ENCODE peak calls at places on chromosomes 2 and 18, in seven cellular contexts. U, M, Y, X, C, E and J are unnamed samples.
A peak's percentile ranks its signal among the peaks of the same experiment; 100 is the strongest.

GRCh38 chr2:230525682-230526081 is 109.7 kb downstream of the SP100 start:
- DNase-seq in U (no peak), M (no peak), Y (no peak), X (no peak), C (peak; percentile 5), E (no peak), J (no peak)

GRCh38 chr2:239813261-239814135 is 211.6 kb downstream of the NDUFA10 start:
- DNase-seq in U (no peak), M (no peak), Y (no peak), X (no peak), C (no peak), E (no peak), J (no peak)

GRCh38 chr2:195496991-195497390 is 160.0 kb upstream of the SLC39A10 start:
- DNase-seq in U (no peak), M (no peak), Y (no peak), X (no peak), C (no peak), E (no peak), J (no peak)

GRCh38 chr2:100063459-100063953 is 78.9 kb downstream of the AFF3 start:
- DNase-seq in U (no peak), M (no peak), Y (no peak), X (no peak), C (no peak), E (no peak), J (no peak)

GRCh38 chr18:62030091-62030985 is 137.5 kb upstream of the RNF152 start:
- DNase-seq in U (no peak), M (no peak), Y (no peak), X (no peak), C (no peak), E (no peak), J (no peak)

GRCh38 chr2:48946444-48947048 is 191.0 kb upstream of the LHCGR start:
- DNase-seq in U (no peak), M (peak; percentile 61), Y (peak; percentile 47), X (no peak), C (peak; percentile 63), E (peak; percentile 37), J (no peak)

GRCh38 chr2:25165992-25166618 is 2.3 kb downstream of the POMC start:
- DNase-seq in U (peak; percentile 37), M (peak; percentile 30), Y (peak; percentile 67), X (peak; percentile 32), C (peak; percentile 79), E (no peak), J (no peak)

GRCh38 chr2:64396551-64396950 is 57.4 kb upstream of the LGALSL start:
- DNase-seq in U (no peak), M (no peak), Y (no peak), X (no peak), C (no peak), E (no peak), J (no peak)

GRCh38 chr2:231489990-231490389 is 25.7 kb upstream of the NCL start:
- DNase-seq in U (peak; percentile 7), M (no peak), Y (no peak), X (peak; percentile 40), C (no peak), E (no peak), J (no peak)

GRCh38 chr2:105510761-105511669 is 112.2 kb upstream of the FHL2 start:
- DNase-seq in U (no peak), M (no peak), Y (peak; percentile 24), X (no peak), C (peak; percentile 4), E (peak; percentile 72), J (no peak)

GRCh38 chr2:233387667-233388528 is 33.6 kb downstream of the DGKD start:
- DNase-seq in U (no peak), M (no peak), Y (no peak), X (no peak), C (no peak), E (peak; percentile 85), J (no peak)

GRCh38 chr2:158482594-158482993 is 25.8 kb downstream of the PKP4 start:
- DNase-seq in U (no peak), M (no peak), Y (peak; percentile 28), X (no peak), C (no peak), E (no peak), J (no peak)

GRCh38 chr18:21997207-21998143 is 171.9 kb upstream of the GATA6 start:
- DNase-seq in U (no peak), M (peak; percentile 76), Y (peak; percentile 30), X (no peak), C (peak; percentile 49), E (peak; percentile 26), J (no peak)

GRCh38 chr2:85309699-85310321 is 18.0 kb downstream of the TGOLN2 start:
- DNase-seq in U (no peak), M (no peak), Y (no peak), X (no peak), C (no peak), E (no peak), J (no peak)

GRCh38 chr2:98445708-98446577 is 1.3 kb downstream of the INPP4A start:
- DNase-seq in U (no peak), M (peak; percentile 40), Y (peak; percentile 42), X (no peak), C (peak; percentile 18), E (no peak), J (peak; percentile 47)

GRCh38 chr2:201452058-201452736 is 657 bp downstream of the STRADB start:
- DNase-seq in U (peak; percentile 7), M (peak; percentile 62), Y (no peak), X (no peak), C (no peak), E (peak; percentile 47), J (no peak)

GRCh38 chr2:178677599-178677998 is 129.6 kb downstream of the TTN start:
- DNase-seq in U (no peak), M (no peak), Y (no peak), X (no peak), C (no peak), E (no peak), J (no peak)

GRCh38 chr2:120385355-120386127 is 39.6 kb downstream of the INHBB start:
- DNase-seq in U (no peak), M (no peak), Y (no peak), X (no peak), C (no peak), E (no peak), J (no peak)

GRCh38 chr2:109266511-109266910 is 137.5 kb downstream of the SH3RF3 start:
- DNase-seq in U (no peak), M (no peak), Y (no peak), X (no peak), C (no peak), E (no peak), J (no peak)

GRCh38 chr18:48445540-48445939 is 36.4 kb upstream of the ZBTB7C start:
- DNase-seq in U (peak; percentile 60), M (peak; percentile 56), Y (peak; percentile 89), X (peak; percentile 79), C (peak; percentile 56), E (peak; percentile 76), J (peak; percentile 63)

GRCh38 chr2:217993817-217994459 is 8.9 kb downstream of the TNS1 start:
- DNase-seq in U (peak; percentile 16), M (peak; percentile 77), Y (peak; percentile 83), X (peak; percentile 67), C (peak; percentile 46), E (peak; percentile 29), J (peak; percentile 11)

GRCh38 chr2:80943487-80943886 is 638.9 kb upstream of the LRRTM1 start:
- DNase-seq in U (no peak), M (no peak), Y (no peak), X (no peak), C (no peak), E (no peak), J (no peak)

GRCh38 chr18:56787392-56787791 is 136.2 kb downstream of the WDR7 start:
- DNase-seq in U (no peak), M (no peak), Y (no peak), X (no peak), C (no peak), E (no peak), J (no peak)